ENCODE peak calls at places on chromosomes 5 and 9, in seven cellular contexts. One of them, this sample, is unnamed.

GRCh38 chr5:150645070-150645700 is 4.7 kb downstream of the SYNPO start:
- DNase-seq in prostate gland: no peak
- DNase-seq in IMR-90: peak; percentile 71
- DNase-seq in right cardiac atrium: peak; percentile 89
- DNase-seq in breast epithelium: peak; percentile 61
- DNase-seq in tibial nerve: peak; percentile 68
- DNase-seq in A549: no peak
- DNase-seq in this sample: no peak

GRCh38 chr5:60455589-60455988 is 244.4 kb downstream of the DEPDC1B start:
- DNase-seq in prostate gland: no peak
- DNase-seq in IMR-90: no peak
- DNase-seq in right cardiac atrium: no peak
- DNase-seq in breast epithelium: no peak
- DNase-seq in tibial nerve: no peak
- DNase-seq in A549: no peak
- DNase-seq in this sample: no peak

GRCh38 chr9:137113385-137114159 is 961 bp downstream of the DPP7 start:
- DNase-seq in prostate gland: no peak
- DNase-seq in IMR-90: no peak
- DNase-seq in right cardiac atrium: no peak
- DNase-seq in breast epithelium: no peak
- DNase-seq in tibial nerve: no peak
- DNase-seq in A549: no peak
- DNase-seq in this sample: no peak

GRCh38 chr5:96680759-96681158 is 18.6 kb downstream of the CAST start:
- DNase-seq in prostate gland: no peak
- DNase-seq in IMR-90: no peak
- DNase-seq in right cardiac atrium: no peak
- DNase-seq in breast epithelium: no peak
- DNase-seq in tibial nerve: no peak
- DNase-seq in A549: no peak
- DNase-seq in this sample: no peak

GRCh38 chr9:33452828-33453271 is 5.5 kb upstream of the AQP3 start:
- DNase-seq in prostate gland: peak; percentile 62
- DNase-seq in IMR-90: peak; percentile 84
- DNase-seq in right cardiac atrium: peak; percentile 60
- DNase-seq in breast epithelium: peak; percentile 57
- DNase-seq in tibial nerve: no peak
- DNase-seq in A549: peak; percentile 88
- DNase-seq in this sample: peak; percentile 80

GRCh38 chr9:131625848-131626670 is 80.7 kb downstream of the PRRT1B start:
- DNase-seq in prostate gland: no peak
- DNase-seq in IMR-90: peak; percentile 17
- DNase-seq in right cardiac atrium: no peak
- DNase-seq in breast epithelium: no peak
- DNase-seq in tibial nerve: no peak
- DNase-seq in A549: no peak
- DNase-seq in this sample: no peak

GRCh38 chr9:18543406-18543965 is 69.5 kb downstream of the ADAMTSL1 start:
- DNase-seq in prostate gland: no peak
- DNase-seq in IMR-90: peak; percentile 76
- DNase-seq in right cardiac atrium: no peak
- DNase-seq in breast epithelium: no peak
- DNase-seq in tibial nerve: no peak
- DNase-seq in A549: no peak
- DNase-seq in this sample: no peak

GRCh38 chr9:85425153-85425611 is 316.6 kb downstream of the AGTPBP1 start:
- DNase-seq in prostate gland: peak; percentile 28
- DNase-seq in IMR-90: no peak
- DNase-seq in right cardiac atrium: peak; percentile 42
- DNase-seq in breast epithelium: no peak
- DNase-seq in tibial nerve: peak; percentile 63
- DNase-seq in A549: peak; percentile 69
- DNase-seq in this sample: no peak

GRCh38 chr9:129171993-129172751 is 5.9 kb downstream of the IER5L start:
- DNase-seq in prostate gland: no peak
- DNase-seq in IMR-90: no peak
- DNase-seq in right cardiac atrium: no peak
- DNase-seq in breast epithelium: no peak
- DNase-seq in tibial nerve: no peak
- DNase-seq in A549: no peak
- DNase-seq in this sample: no peak

GRCh38 chr5:175711031-175711430 is 53.2 kb downstream of the HRH2 start:
- DNase-seq in prostate gland: no peak
- DNase-seq in IMR-90: no peak
- DNase-seq in right cardiac atrium: no peak
- DNase-seq in breast epithelium: no peak
- DNase-seq in tibial nerve: no peak
- DNase-seq in A549: no peak
- DNase-seq in this sample: no peak

GRCh38 chr9:124290053-124290581 is 32.4 kb downstream of the NEK6 start:
- DNase-seq in prostate gland: no peak
- DNase-seq in IMR-90: no peak
- DNase-seq in right cardiac atrium: no peak
- DNase-seq in breast epithelium: no peak
- DNase-seq in tibial nerve: no peak
- DNase-seq in A549: no peak
- DNase-seq in this sample: no peak

GRCh38 chr9:106880863-106881262 is 17.9 kb downstream of the ZNF462 start:
- DNase-seq in prostate gland: no peak
- DNase-seq in IMR-90: peak; percentile 82
- DNase-seq in right cardiac atrium: peak; percentile 37
- DNase-seq in breast epithelium: peak; percentile 35
- DNase-seq in tibial nerve: no peak
- DNase-seq in A549: no peak
- DNase-seq in this sample: no peak

GRCh38 chr5:10632110-10632903 is 68.4 kb downstream of the ANKRD33B start:
- DNase-seq in prostate gland: no peak
- DNase-seq in IMR-90: peak; percentile 59
- DNase-seq in right cardiac atrium: no peak
- DNase-seq in breast epithelium: no peak
- DNase-seq in tibial nerve: no peak
- DNase-seq in A549: no peak
- DNase-seq in this sample: no peak

GRCh38 chr9:75482566-75482965 is 394.3 kb downstream of the OSTF1 start:
- DNase-seq in prostate gland: no peak
- DNase-seq in IMR-90: no peak
- DNase-seq in right cardiac atrium: no peak
- DNase-seq in breast epithelium: no peak
- DNase-seq in tibial nerve: no peak
- DNase-seq in A549: no peak
- DNase-seq in this sample: no peak

GRCh38 chr5:88193896-88194295 is 74.7 kb downstream of the TMEM161B start:
- DNase-seq in prostate gland: no peak
- DNase-seq in IMR-90: no peak
- DNase-seq in right cardiac atrium: no peak
- DNase-seq in breast epithelium: no peak
- DNase-seq in tibial nerve: no peak
- DNase-seq in A549: no peak
- DNase-seq in this sample: no peak

GRCh38 chr5:163448491-163448890 is 11.1 kb downstream of the CCNG1 start:
- DNase-seq in prostate gland: no peak
- DNase-seq in IMR-90: no peak
- DNase-seq in right cardiac atrium: no peak
- DNase-seq in breast epithelium: no peak
- DNase-seq in tibial nerve: no peak
- DNase-seq in A549: no peak
- DNase-seq in this sample: no peak

GRCh38 chr5:163444526-163444925 is 7.1 kb downstream of the CCNG1 start:
- DNase-seq in prostate gland: no peak
- DNase-seq in IMR-90: no peak
- DNase-seq in right cardiac atrium: no peak
- DNase-seq in breast epithelium: no peak
- DNase-seq in tibial nerve: no peak
- DNase-seq in A549: no peak
- DNase-seq in this sample: no peak

GRCh38 chr5:163447875-163448274 is 10.5 kb downstream of the CCNG1 start:
- DNase-seq in prostate gland: no peak
- DNase-seq in IMR-90: no peak
- DNase-seq in right cardiac atrium: no peak
- DNase-seq in breast epithelium: no peak
- DNase-seq in tibial nerve: no peak
- DNase-seq in A549: no peak
- DNase-seq in this sample: no peak

GRCh38 chr5:163447191-163447590 is 9.8 kb downstream of the CCNG1 start:
- DNase-seq in prostate gland: no peak
- DNase-seq in IMR-90: no peak
- DNase-seq in right cardiac atrium: no peak
- DNase-seq in breast epithelium: no peak
- DNase-seq in tibial nerve: no peak
- DNase-seq in A549: no peak
- DNase-seq in this sample: no peak

GRCh38 chr5:163445345-163445744 is 8.0 kb downstream of the CCNG1 start:
- DNase-seq in prostate gland: no peak
- DNase-seq in IMR-90: no peak
- DNase-seq in right cardiac atrium: no peak
- DNase-seq in breast epithelium: no peak
- DNase-seq in tibial nerve: no peak
- DNase-seq in A549: no peak
- DNase-seq in this sample: no peak
- H3K27ac ChIP-seq in prostate gland: no peak overlapping the region
- H3K27ac ChIP-seq in IMR-90: no peak overlapping the region
- H3K27ac ChIP-seq in right cardiac atrium: no peak overlapping the region
- H3K27ac ChIP-seq in breast epithelium: no peak overlapping the region
- H3K27ac ChIP-seq in tibial nerve: no peak overlapping the region
- H3K27ac ChIP-seq in A549: no peak overlapping the region
- H3K27ac ChIP-seq in this sample: no peak overlapping the region

GRCh38 chr9:121286688-121286972 is 18.7 kb downstream of the GSN start:
- DNase-seq in prostate gland: no peak
- DNase-seq in IMR-90: no peak
- DNase-seq in right cardiac atrium: no peak
- DNase-seq in breast epithelium: no peak
- DNase-seq in tibial nerve: no peak
- DNase-seq in A549: no peak
- DNase-seq in this sample: no peak

GRCh38 chr9:121289554-121290370 is 21.8 kb downstream of the GSN start:
- DNase-seq in prostate gland: no peak
- DNase-seq in IMR-90: no peak
- DNase-seq in right cardiac atrium: no peak
- DNase-seq in breast epithelium: no peak
- DNase-seq in tibial nerve: no peak
- DNase-seq in A549: no peak
- DNase-seq in this sample: no peak

GRCh38 chr9:121286973-121287721 is 19.2 kb downstream of the GSN start:
- DNase-seq in prostate gland: peak; percentile 73
- DNase-seq in IMR-90: peak; percentile 95
- DNase-seq in right cardiac atrium: peak; percentile 89
- DNase-seq in breast epithelium: peak; percentile 91
- DNase-seq in tibial nerve: peak; percentile 84
- DNase-seq in A549: peak; percentile 97
- DNase-seq in this sample: peak; percentile 81

GRCh38 chr9:121288557-121288873 is 20.6 kb downstream of the GSN start:
- DNase-seq in prostate gland: no peak
- DNase-seq in IMR-90: no peak
- DNase-seq in right cardiac atrium: no peak
- DNase-seq in breast epithelium: no peak
- DNase-seq in tibial nerve: no peak
- DNase-seq in A549: no peak
- DNase-seq in this sample: no peak

DNA sequence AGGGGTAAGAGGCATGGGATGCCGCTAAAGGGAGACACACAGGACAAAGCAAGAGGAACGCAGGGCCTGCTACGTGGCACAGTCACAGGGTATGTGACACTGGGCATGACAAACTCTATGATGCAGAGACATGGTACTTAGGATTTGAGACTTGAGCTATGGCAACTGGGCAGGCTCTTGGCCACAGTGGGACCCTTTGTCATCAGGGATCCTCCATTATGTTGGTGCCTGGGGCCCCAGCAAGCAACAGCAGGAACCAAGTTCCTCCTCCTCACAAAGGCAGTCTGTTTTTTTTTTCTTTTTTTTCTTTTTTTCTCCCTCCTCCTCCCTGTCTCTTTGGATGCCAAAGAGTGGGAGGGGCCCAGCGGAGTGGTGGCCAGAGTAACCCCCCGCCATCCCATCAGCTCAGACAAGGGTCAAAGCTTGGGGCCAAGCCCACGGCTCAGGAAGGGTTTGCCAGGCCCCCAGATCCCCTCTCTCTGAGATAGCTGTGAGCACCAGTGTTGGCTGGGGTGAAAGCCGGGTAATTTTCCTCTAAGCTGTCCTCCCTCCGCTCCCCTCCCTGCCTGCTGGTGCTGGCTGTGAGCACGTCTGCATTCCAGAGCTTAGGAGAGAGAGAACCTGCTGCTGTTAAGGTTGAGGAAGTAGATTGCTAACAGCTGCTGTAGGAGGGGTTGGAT is 21.1 kb downstream of the GSN start:
- DNase-seq in prostate gland: peak; percentile 72
- DNase-seq in IMR-90: peak; percentile 74
- DNase-seq in right cardiac atrium: peak; percentile 87
- DNase-seq in breast epithelium: peak; percentile 87
- DNase-seq in tibial nerve: peak; percentile 53
- DNase-seq in A549: no peak
- DNase-seq in this sample: peak; percentile 59
- H3K27ac ChIP-seq in prostate gland: peak overlapping the region; percentile 90
- H3K27ac ChIP-seq in IMR-90: peak overlapping the region; percentile 82
- H3K27ac ChIP-seq in right cardiac atrium: peak overlapping the region; percentile 97
- H3K27ac ChIP-seq in breast epithelium: peak overlapping the region; percentile 99
- H3K27ac ChIP-seq in tibial nerve: peak overlapping the region; percentile 99
- H3K27ac ChIP-seq in A549: peak overlapping the region; percentile 92
- H3K27ac ChIP-seq in this sample: peak overlapping the region; percentile 98

GRCh38 chr9:89637787-89638186 is 33.0 kb downstream of the GADD45G start:
- DNase-seq in prostate gland: no peak
- DNase-seq in IMR-90: no peak
- DNase-seq in right cardiac atrium: no peak
- DNase-seq in breast epithelium: no peak
- DNase-seq in tibial nerve: no peak
- DNase-seq in A549: no peak
- DNase-seq in this sample: no peak

GRCh38 chr9:89639367-89639795 is 34.6 kb downstream of the GADD45G start:
- DNase-seq in prostate gland: peak; percentile 62
- DNase-seq in IMR-90: no peak
- DNase-seq in right cardiac atrium: peak; percentile 82
- DNase-seq in breast epithelium: peak; percentile 33
- DNase-seq in tibial nerve: peak; percentile 55
- DNase-seq in A549: no peak
- DNase-seq in this sample: no peak

GRCh38 chr9:89640391-89640790 is 35.6 kb downstream of the GADD45G start:
- DNase-seq in prostate gland: no peak
- DNase-seq in IMR-90: no peak
- DNase-seq in right cardiac atrium: no peak
- DNase-seq in breast epithelium: no peak
- DNase-seq in tibial nerve: no peak
- DNase-seq in A549: no peak
- DNase-seq in this sample: no peak

GRCh38 chr9:89639961-89640360 is 35.1 kb downstream of the GADD45G start:
- DNase-seq in prostate gland: no peak
- DNase-seq in IMR-90: no peak
- DNase-seq in right cardiac atrium: no peak
- DNase-seq in breast epithelium: no peak
- DNase-seq in tibial nerve: no peak
- DNase-seq in A549: no peak
- DNase-seq in this sample: no peak

GRCh38 chr9:89638897-89639296 is 34.1 kb downstream of the GADD45G start:
- DNase-seq in prostate gland: no peak
- DNase-seq in IMR-90: no peak
- DNase-seq in right cardiac atrium: no peak
- DNase-seq in breast epithelium: no peak
- DNase-seq in tibial nerve: no peak
- DNase-seq in A549: no peak
- DNase-seq in this sample: no peak
- H3K27ac ChIP-seq in prostate gland: peak overlapping the region; percentile 72
- H3K27ac ChIP-seq in IMR-90: no peak overlapping the region
- H3K27ac ChIP-seq in right cardiac atrium: peak overlapping the region; percentile 83
- H3K27ac ChIP-seq in breast epithelium: peak overlapping the region; percentile 36
- H3K27ac ChIP-seq in tibial nerve: no peak overlapping the region
- H3K27ac ChIP-seq in A549: no peak overlapping the region
- H3K27ac ChIP-seq in this sample: no peak overlapping the region

GRCh38 chr5:176899946-176900782 is 1.0 kb upstream of the HK3 start:
- DNase-seq in prostate gland: no peak
- DNase-seq in IMR-90: peak; percentile 5
- DNase-seq in right cardiac atrium: no peak
- DNase-seq in breast epithelium: no peak
- DNase-seq in tibial nerve: no peak
- DNase-seq in A549: no peak
- DNase-seq in this sample: no peak
- H3K27ac ChIP-seq in prostate gland: no peak overlapping the region
- H3K27ac ChIP-seq in IMR-90: no peak overlapping the region
- H3K27ac ChIP-seq in right cardiac atrium: no peak overlapping the region
- H3K27ac ChIP-seq in breast epithelium: no peak overlapping the region
- H3K27ac ChIP-seq in tibial nerve: no peak overlapping the region
- H3K27ac ChIP-seq in A549: no peak overlapping the region
- H3K27ac ChIP-seq in this sample: no peak overlapping the region

This sample was measured in epithelial cell of prostate.